ENCODE peak calls at places on chromosomes 3 and 15, in six cellular contexts. Z is upper lobe of left lung; E is effector memory CD4-positive, alpha-beta T cell; X is lower leg skin; O is Daoy; M is stimulated activated CD4-positive, alpha-beta T cell treated with anti-CD3 and anti-CD28 coated beads, Interleukin-12 subunit alpha, Interleukin-12 subunit beta, amount 100 ng/mL, for 48 hours. I is an unnamed sample.

GRCh38 chr3:10437272-10437994 is 68.0 kb downstream of the ATP2B2 start:
- DNase-seq in Z (no peak), E (peak), O (peak), X (no peak), M (peak), I (no peak)

GRCh38 chr15:66833372-66833771 is 131.3 kb downstream of the SMAD6 start:
- DNase-seq in M (no peak), X (no peak), Z (no peak), O (no peak), E (no peak), I (no peak)

GRCh38 chr3:116367761-116368395 is 77.4 kb downstream of the LSAMP start:
- DNase-seq in X (no peak), E (no peak), Z (no peak), M (no peak), O (no peak), I (no peak)

GRCh38 chr15:101431748-101432147 is 57.8 kb downstream of the PCSK6 start:
- DNase-seq in E (no peak), Z (no peak), M (no peak), O (no peak), X (no peak), I (no peak)

GRCh38 chr3:175325440-175325839 is 466.3 kb downstream of the NAALADL2 start:
- DNase-seq in M (no peak), Z (no peak), O (no peak), E (no peak), X (no peak), I (no peak)

GRCh38 chr3:127849368-127849767 is 27.1 kb upstream of the MGLL start:
- DNase-seq in M (no peak), X (no peak), E (no peak), O (no peak), Z (no peak), I (no peak)

GRCh38 chr3:40398346-40398745 is 11.4 kb downstream of the ENTPD3 start:
- DNase-seq in Z (no peak), E (no peak), O (no peak), M (no peak), X (no peak), I (no peak)

GRCh38 chr3:126155280-126155640 is 25.1 kb downstream of the ALDH1L1 start:
- DNase-seq in O (no peak), X (peak), E (no peak), Z (peak), M (no peak), I (peak)

GRCh38 chr3:182697345-182697919 is 95.9 kb upstream of the ATP11B start:
- DNase-seq in X (no peak), M (no peak), Z (no peak), E (no peak), O (no peak), I (no peak)

GRCh38 chr3:171744055-171744741 is 66.1 kb downstream of the PLD1 start:
- DNase-seq in E (no peak), M (no peak), O (no peak), Z (no peak), X (no peak), I (no peak)

GRCh38 chr3:197953325-197953724 is 3.3 kb downstream of the RPL35A start:
- DNase-seq in X (no peak), O (no peak), Z (no peak), M (no peak), E (no peak), I (no peak)

GRCh38 chr3:196440041-196440537 is 7.9 kb upstream of the UBXN7 start:
- DNase-seq in Z (no peak), X (no peak), M (no peak), O (peak), E (no peak), I (no peak)

GRCh38 chr3:53841296-53841695 is 4.9 kb downstream of the CHDH start:
- DNase-seq in O (no peak), M (no peak), E (no peak), X (peak), Z (no peak), I (no peak)

GRCh38 chr3:133843634-133844033 is 38.0 kb downstream of the SRPRB start:
- DNase-seq in O (peak), E (no peak), X (no peak), Z (no peak), M (no peak), I (no peak)

I was measured in H1.